ENCODE peak calls at places on chromosomes 6 and 20, in six cellular contexts. A is SK-N-SH, J is HepG2, N is GM12878, O is K562, P is H1. U is an unnamed sample.

GRCh38 chr20:50815162-50815989 is 20.5 kb downstream of the BCAS4 start:
- DNase-seq in A (no peak), J (no peak), N (peak; percentile 65), O (no peak), P (no peak), U (no peak)

GRCh38 chr20:32482251-32483220 is 102.6 kb downstream of the NOL4L start:
- DNase-seq in N (no peak), J (no peak), A (peak; percentile 73), P (peak; percentile 82), O (no peak), U (peak; percentile 71)

GRCh38 chr6:113857565-113858066 is 471 bp downstream of the MARCKS start:
- DNase-seq in J (no peak), A (peak; percentile 60), O (no peak), N (no peak), P (peak; percentile 53), U (peak; percentile 21)

GRCh38 chr20:38485041-38485440 is 12.4 kb downstream of the RALGAPB start:
- DNase-seq in O (no peak), P (no peak), J (no peak), A (no peak), N (no peak), U (no peak)

GRCh38 chr6:22146581-22147468 is 150.0 kb downstream of the PRL start:
- DNase-seq in O (no peak), P (no peak), A (peak; percentile 40), J (no peak), N (no peak), U (no peak)

GRCh38 chr6:110353420-110353819 is 4.7 kb downstream of the METTL24 start:
- DNase-seq in A (no peak), O (no peak), N (no peak), J (no peak), P (no peak), U (no peak)

GRCh38 chr20:63737940-63738686 is 1.5 kb upstream of the SLC2A4RG start:
- DNase-seq in J (peak; percentile 90), P (peak; percentile 76), N (no peak), O (peak; percentile 29), A (no peak), U (no peak)

GRCh38 chr6:168968801-168969200 is 284.8 kb downstream of the THBS2 start:
- DNase-seq in N (no peak), P (no peak), A (no peak), J (no peak), O (no peak), U (no peak)

GRCh38 chr6:32187009-32187709 is 2.8 kb downstream of the PBX2 start:
- DNase-seq in P (no peak), O (no peak), A (no peak), N (no peak), J (no peak), U (no peak)

GRCh38 chr20:11711214-11711613 is 206.5 kb upstream of the BTBD3 start:
- DNase-seq in J (no peak), P (no peak), A (no peak), N (no peak), O (no peak), U (no peak)

GRCh38 chr20:11852189-11852588 is 65.5 kb upstream of the BTBD3 start:
- DNase-seq in P (no peak), A (no peak), O (no peak), J (no peak), N (no peak), U (no peak)

GRCh38 chr6:25769983-25770382 is 15.4 kb downstream of the SLC17A4 start:
- DNase-seq in J (no peak), N (no peak), O (no peak), P (no peak), A (no peak), U (no peak)

GRCh38 chr20:51608060-51608459 is 65.5 kb upstream of the NFATC2 start:
- DNase-seq in N (no peak), A (no peak), J (no peak), O (no peak), P (no peak), U (no peak)

GRCh38 chr6:93407186-93407585 is 12.2 kb downstream of the EPHA7 start:
- DNase-seq in A (no peak), N (no peak), O (no peak), P (no peak), J (no peak), U (no peak)

GRCh38 chr20:63125893-63126601 is 89.9 kb downstream of the YTHDF1 start:
- DNase-seq in P (no peak), J (no peak), O (no peak), N (no peak), A (no peak), U (no peak)

GRCh38 chr20:62430871-62431447 is 3.6 kb upstream of the RBBP8NL start:
- DNase-seq in P (no peak), O (no peak), N (no peak), A (no peak), J (no peak), U (no peak)

GRCh38 chr6:13280253-13280652 is 48.1 kb downstream of the TBC1D7 start:
- DNase-seq in A (no peak), O (no peak), P (no peak), J (no peak), N (no peak), U (no peak)

GRCh38 chr6:153312633-153313032 is 181.6 kb upstream of the RGS17 start:
- DNase-seq in N (no peak), P (peak; percentile 48), A (peak; percentile 75), O (no peak), J (peak; percentile 31), U (peak; percentile 37)

GRCh38 chr6:144951730-144952437 is 666.7 kb downstream of the UTRN start:
- DNase-seq in O (no peak), A (no peak), N (no peak), J (no peak), P (peak; percentile 46), U (no peak)

GRCh38 chr20:37868998-37869861 is 33.7 kb upstream of the VSTM2L start:
- DNase-seq in A (peak; percentile 55), N (no peak), O (no peak), P (peak; percentile 64), J (no peak), U (no peak)

GRCh38 chr20:58875541-58876134 is 23.1 kb downstream of the GNAS start:
- DNase-seq in P (no peak), O (peak; percentile 35), A (no peak), N (no peak), J (no peak), U (no peak)

GRCh38 chr6:3848380-3848779 is 793 bp upstream of the FAM50B start:
- DNase-seq in O (no peak), A (no peak), N (no peak), J (no peak), P (no peak), U (peak; percentile 62)

DNA sequence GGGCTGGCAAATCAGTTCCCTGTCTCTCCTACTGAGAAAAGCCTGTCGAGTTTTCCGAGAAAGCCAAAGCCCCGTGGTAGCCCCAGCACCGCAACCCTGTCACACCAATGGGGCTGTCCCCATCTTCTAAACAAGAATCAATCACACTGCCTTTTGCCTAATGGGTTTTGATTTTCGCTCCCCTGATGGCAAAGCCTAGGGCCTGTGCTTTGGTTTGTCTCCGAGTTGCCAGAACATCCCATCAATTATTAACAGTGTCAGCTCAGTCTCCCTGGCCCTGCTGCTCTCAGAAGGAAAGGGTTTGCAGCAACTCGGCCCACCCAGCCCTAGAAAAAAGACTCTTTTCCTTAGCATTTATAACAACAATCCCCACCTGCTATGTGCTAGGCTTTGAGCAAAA is 4.2 kb downstream of the KCNB1 start:
- DNase-seq in J (no peak), P (no peak), O (no peak), N (no peak), A (no peak), U (no peak)
- TF ChIP-seq GABPA in J (no peak), P (no peak), O (no peak), N (no peak), A (no peak), U (no peak)

DNA sequence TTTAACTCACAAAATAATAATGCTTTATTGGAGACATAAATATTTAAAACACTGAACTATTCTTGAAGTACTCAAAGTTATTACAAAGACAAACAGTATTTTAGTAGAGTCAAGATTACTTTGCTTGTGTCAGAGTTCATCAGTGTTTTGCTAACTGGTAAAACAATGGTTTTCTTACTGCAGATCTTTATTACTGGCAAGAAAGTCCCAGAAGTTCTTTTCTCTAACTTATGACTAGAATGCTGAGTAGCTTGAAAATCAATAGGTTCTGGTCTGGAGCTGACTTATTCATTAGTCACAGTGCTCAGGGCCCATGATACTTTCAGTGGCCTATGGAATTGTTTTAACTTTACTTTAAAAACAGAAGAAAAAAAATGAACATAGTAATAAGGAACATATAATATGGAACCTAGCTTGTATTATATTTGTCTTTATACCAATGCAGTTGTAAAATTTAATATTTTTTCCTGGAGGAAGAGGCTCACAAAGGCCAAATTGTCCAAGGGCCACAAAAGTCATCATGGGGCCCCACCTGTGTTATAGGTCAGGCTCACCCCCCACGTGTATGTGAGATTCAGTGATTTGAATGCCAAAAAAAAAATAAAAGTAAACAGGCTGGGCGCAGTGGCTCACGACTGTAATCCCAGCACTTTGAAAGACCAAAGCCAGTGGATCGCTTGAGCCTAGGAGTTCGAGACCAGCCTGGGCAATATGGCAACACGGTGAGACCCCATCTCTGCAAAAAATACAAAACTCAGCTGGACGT is 53.3 kb downstream of the PLEKHG1 start:
- DNase-seq in N (no peak), J (no peak), A (no peak), P (no peak), O (no peak), U (no peak)
- TF ChIP-seq POLR2AphosphoS5 in N (no peak), J (no peak), A (no peak), P (no peak), O (no peak), U (no peak)

GRCh38 chr6:54877713-54878317 is 31.2 kb downstream of the FAM83B start:
- DNase-seq in O (no peak), N (peak; percentile 13), A (no peak), J (no peak), P (no peak), U (no peak)

GRCh38 chr6:54876871-54877270 is 30.3 kb downstream of the FAM83B start:
- DNase-seq in A (no peak), N (no peak), P (no peak), O (no peak), J (no peak), U (no peak)

GRCh38 chr6:54875539-54875938 is 29.0 kb downstream of the FAM83B start:
- DNase-seq in J (no peak), O (no peak), N (no peak), A (no peak), P (no peak), U (no peak)

GRCh38 chr6:54874349-54875048 is 27.9 kb downstream of the FAM83B start:
- DNase-seq in N (no peak), J (no peak), O (no peak), P (no peak), A (no peak), U (no peak)

GRCh38 chr6:54876365-54876764 is 29.8 kb downstream of the FAM83B start:
- DNase-seq in P (no peak), O (no peak), N (no peak), A (no peak), J (no peak), U (no peak)
- H3K4me3 ChIP-seq in P (no peak overlapping the region), O (no peak overlapping the region), N (no peak overlapping the region), A (no peak overlapping the region), J (no peak overlapping the region), U (no peak overlapping the region)

DNA sequence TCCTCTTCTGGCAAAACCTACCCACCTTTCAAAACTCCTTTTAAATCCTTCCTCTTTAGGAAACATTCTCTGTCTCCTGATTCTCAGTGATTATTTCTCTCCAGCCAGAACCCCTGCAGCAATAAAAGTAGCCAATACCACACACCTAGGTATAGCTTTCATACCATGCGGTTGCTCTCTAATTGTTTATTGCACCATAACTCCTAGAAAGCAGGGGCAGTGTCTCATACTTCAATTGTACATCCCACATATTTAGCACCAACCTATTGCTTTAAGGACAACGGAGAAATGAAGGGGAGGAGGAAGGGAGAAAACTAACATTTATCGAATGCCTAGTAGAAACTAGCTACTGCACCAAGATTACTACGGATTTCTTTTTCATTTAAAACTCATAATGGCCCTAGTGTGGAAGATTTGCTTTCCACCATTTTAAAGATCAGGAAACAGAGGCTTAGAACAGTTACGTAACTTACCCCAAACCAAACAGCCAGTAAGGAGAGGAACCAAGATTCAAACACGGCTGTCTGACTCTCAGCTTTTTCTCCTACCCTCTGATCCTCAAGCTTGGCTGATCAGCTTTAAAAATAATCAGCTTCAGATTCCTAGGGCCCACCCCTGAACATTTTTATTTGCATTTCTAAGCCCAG is 43.4 kb upstream of the ATXN1 start:
- DNase-seq in N (no peak), P (no peak), A (no peak), O (no peak), J (no peak), U (no peak)
- TF ChIP-seq GABPA in N (no peak), P (no peak), A (no peak), O (no peak), J (no peak), U (no peak)